ENCODE peak calls at places on chromosomes 13 and 19, in five cellular contexts. E is fibroblast of lung; J is CD8-positive, alpha-beta T cell; U is hepatocyte; Z is cardiac muscle cell. T is an unnamed sample.
A peak's percentile ranks its signal among the peaks of the same experiment; 100 is the strongest.

GRCh38 chr19:3224346-3225325 is at the start of gene CELF5:
- DNase-seq in J (peak; percentile 74), U (peak; percentile 80), Z (peak; percentile 81), E (no peak), T (no peak)

GRCh38 chr19:39951686-39952085 is 17.3 kb upstream of the FCGBP start:
- DNase-seq in J (peak; percentile 48), E (peak; percentile 23), Z (no peak), U (no peak), T (no peak)

GRCh38 chr13:76812206-76812882 is 73.9 kb downstream of the KCTD12 start:
- DNase-seq in U (peak; percentile 18), E (no peak), Z (no peak), J (no peak), T (no peak)

GRCh38 chr19:47241919-47242644 is 11.1 kb upstream of the BBC3 start:
- DNase-seq in U (no peak), J (no peak), E (peak; percentile 15), Z (no peak), T (no peak)

GRCh38 chr13:30234763-30235162 is 72.6 kb downstream of the KATNAL1 start:
- DNase-seq in J (no peak), Z (no peak), U (no peak), E (peak; percentile 43), T (peak; percentile 37)

GRCh38 chr13:43293561-43293960 is 270.2 kb downstream of the DNAJC15 start:
- DNase-seq in J (no peak), U (no peak), E (no peak), Z (no peak), T (no peak)

GRCh38 chr19:3503036-3503572 is 2.6 kb upstream of the DOHH start:
- DNase-seq in J (no peak), E (peak; percentile 45), U (no peak), Z (no peak), T (no peak)

GRCh38 chr19:53055117-53055516 is 10.6 kb downstream of the ERVV-2 start:
- DNase-seq in U (no peak), E (no peak), Z (peak; percentile 18), J (no peak), T (no peak)

GRCh38 chr19:35224681-35225604 is 3.6 kb downstream of the FAM187B start:
- DNase-seq in Z (no peak), J (peak; percentile 48), U (no peak), E (no peak), T (no peak)

GRCh38 chr13:109422163-109422562 is 364.2 kb downstream of the IRS2 start:
- DNase-seq in E (no peak), Z (no peak), J (no peak), U (no peak), T (no peak)

GRCh38 chr13:70856025-70856424 is 747.8 kb upstream of the KLHL1 start:
- DNase-seq in E (no peak), J (no peak), Z (no peak), U (no peak), T (no peak)

GRCh38 chr19:18457478-18458331 is 19.8 kb upstream of the ISYNA1 start:
- DNase-seq in Z (no peak), E (no peak), J (no peak), U (no peak), T (no peak)

GRCh38 chr19:35712910-35713845 is 4.6 kb upstream of the KMT2B start:
- DNase-seq in J (peak; percentile 62), E (no peak), U (peak; percentile 2), Z (no peak), T (no peak)

GRCh38 chr19:6238643-6239281 is 41.0 kb downstream of the MLLT1 start:
- DNase-seq in Z (no peak), U (no peak), E (peak; percentile 77), J (no peak), T (no peak)

GRCh38 chr13:26557393-26558073 is at the start of gene WASF3:
- DNase-seq in Z (peak; percentile 97), E (peak; percentile 90), J (peak; percentile 53), U (peak; percentile 97), T (peak; percentile 77)

GRCh38 chr19:30551271-30551670 is 179.1 kb downstream of the ZNF536 start:
- DNase-seq in E (no peak), J (no peak), Z (no peak), U (no peak), T (no peak)

GRCh38 chr13:28820099-28821051 is at the start of gene MTUS2:
- DNase-seq in U (peak; percentile 61), E (no peak), Z (peak; percentile 44), J (no peak), T (no peak)

GRCh38 chr13:46396341-46396740 is 9.3 kb upstream of the RUBCNL start:
- DNase-seq in U (no peak), E (no peak), J (no peak), Z (no peak), T (no peak)

GRCh38 chr19:31102674-31103073 is 246.6 kb downstream of the TSHZ3 start:
- DNase-seq in Z (no peak), E (no peak), U (no peak), J (no peak), T (no peak)

GRCh38 chr19:29741776-29742175 is 26.7 kb upstream of the C19orf12 start:
- DNase-seq in J (no peak), E (no peak), Z (no peak), U (no peak), T (no peak)

DNA sequence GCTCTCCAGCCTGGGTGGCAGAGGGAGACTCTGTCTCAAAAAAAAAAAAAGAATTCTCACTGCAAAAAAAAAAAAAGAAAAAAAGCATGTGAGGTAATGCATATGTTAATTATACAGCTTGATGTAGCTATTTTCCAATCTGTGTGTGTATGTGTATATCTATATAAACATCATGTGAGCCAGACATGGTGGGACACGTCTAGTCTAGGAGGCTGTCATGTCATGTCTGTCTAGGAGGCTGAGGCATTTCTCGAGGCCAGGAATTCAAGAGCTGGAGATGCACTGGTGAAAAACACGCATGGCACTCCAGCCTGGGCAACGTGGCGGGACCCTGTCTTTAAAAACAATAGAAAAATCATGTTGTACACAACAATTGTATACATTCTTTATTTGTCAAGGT is 6.9 kb upstream of the SBK3 start:
- DNase-seq in U (no peak), J (no peak), E (no peak), Z (no peak), T (no peak)
- H3K4me1 ChIP-seq in U (peaks cover 12% of the 10 kb centered on the region), J (no peaks in the 10 kb centered on the region), E (peaks cover 22% of the 10 kb centered on the region), Z (peaks cover 10% of the 10 kb centered on the region), T (peaks cover 48% of the 10 kb centered on the region)

GRCh38 chr19:38033658-38034150 is 126.7 kb downstream of the SIPA1L3 start:
- DNase-seq in U (no peak), E (peak; percentile 82), J (no peak), Z (no peak), T (no peak)
- H3K27ac ChIP-seq in U (no peak overlapping the region), E (no peak overlapping the region), J (no peak overlapping the region), Z (no peak overlapping the region), T (no peak overlapping the region)

GRCh38 chr19:10767726-10768125 is 49.8 kb downstream of the DNM2 start:
- DNase-seq in J (no peak), U (no peak), Z (no peak), E (no peak), T (no peak)

GRCh38 chr19:10766681-10767201 is 48.9 kb downstream of the DNM2 start:
- DNase-seq in U (no peak), Z (no peak), J (no peak), E (peak; percentile 40), T (no peak)

GRCh38 chr19:10769533-10770491 is 51.9 kb downstream of the DNM2 start:
- DNase-seq in Z (peak; percentile 91), J (no peak), U (peak; percentile 72), E (no peak), T (no peak)

GRCh38 chr19:10768369-10768768 is 50.5 kb downstream of the DNM2 start:
- DNase-seq in Z (no peak), J (no peak), U (no peak), E (no peak), T (no peak)

DNA sequence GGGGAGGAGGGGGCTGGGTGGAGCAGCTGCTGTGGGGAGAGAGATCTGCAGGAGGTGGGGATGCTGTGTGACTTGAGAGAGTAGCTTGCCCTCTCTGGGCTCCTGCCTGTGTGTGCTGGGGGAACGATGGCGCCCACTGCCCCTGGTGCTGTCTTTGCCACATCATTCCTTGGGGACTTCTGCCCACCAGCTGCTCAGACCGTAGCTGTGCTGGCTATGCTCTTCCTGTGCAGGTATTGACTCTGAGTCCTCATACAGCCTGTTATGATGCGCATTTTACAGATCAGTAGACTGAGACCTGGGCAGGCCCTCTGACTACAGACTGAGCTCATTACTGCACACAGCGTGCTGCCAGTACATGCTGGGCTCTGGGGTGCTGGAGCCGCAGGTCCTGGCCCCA is 51.1 kb downstream of the DNM2 start:
- DNase-seq in Z (no peak), E (no peak), J (no peak), U (no peak), T (no peak)
- H3K4me1 ChIP-seq in Z (peaks cover 15% of the 10 kb centered on the region), E (peaks cover 14% of the 10 kb centered on the region), J (peaks cover 8% of the 10 kb centered on the region), U (peaks cover 26% of the 10 kb centered on the region), T (no peaks in the 10 kb centered on the region)

GRCh38 chr19:43950834-43951626 is at the start of gene ZNF221:
- DNase-seq in E (peak; percentile 98), Z (peak; percentile 95), U (peak; percentile 96), J (peak; percentile 78), T (peak; percentile 94)
- H3K27ac ChIP-seq in E (peak within 1 kb of the TSS; percentile 58), Z (peak within 1 kb of the TSS; percentile 70), U (peak within 1 kb of the TSS; percentile 77), J (peak within 1 kb of the TSS; percentile 13), T (peak within 1 kb of the TSS; percentile 39)

GRCh38 chr19:45879971-45880370 is 6.0 kb downstream of the IRF2BP1 start:
- DNase-seq in Z (no peak), E (no peak), U (no peak), J (no peak), T (no peak)
- H3K4me1 ChIP-seq in Z (peaks cover 19% of the 10 kb centered on the region), E (peaks cover 4% of the 10 kb centered on the region), U (peaks cover 37% of the 10 kb centered on the region), J (peaks cover 37% of the 10 kb centered on the region), T (peaks cover 20% of the 10 kb centered on the region)

DNA sequence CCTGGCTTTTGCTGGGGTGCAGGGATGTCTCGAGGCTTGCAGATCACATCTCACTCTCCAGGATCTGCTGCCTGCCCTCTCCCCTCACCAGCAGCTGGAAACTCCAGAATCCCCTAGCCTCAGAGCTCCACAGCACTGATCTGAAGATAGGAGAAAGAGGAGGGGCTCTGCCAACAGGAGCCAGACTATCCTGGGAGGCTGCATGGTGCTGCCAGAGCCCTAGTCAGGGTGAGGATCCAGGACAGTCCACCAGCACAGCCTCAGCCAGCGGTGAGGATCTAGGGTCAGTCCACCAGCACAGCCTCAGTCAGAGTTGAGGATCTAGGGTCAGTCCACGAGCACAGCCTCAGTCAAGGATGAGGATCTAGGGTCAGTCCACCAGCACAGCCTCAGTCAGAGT is 65.2 kb downstream of the RAB20 start:
- DNase-seq in E (no peak), U (no peak), Z (no peak), J (no peak), T (no peak)
- H3K27ac ChIP-seq in E (no peak overlapping the region), U (no peak overlapping the region), Z (no peak overlapping the region), J (no peak overlapping the region), T (no peak overlapping the region)

DNA sequence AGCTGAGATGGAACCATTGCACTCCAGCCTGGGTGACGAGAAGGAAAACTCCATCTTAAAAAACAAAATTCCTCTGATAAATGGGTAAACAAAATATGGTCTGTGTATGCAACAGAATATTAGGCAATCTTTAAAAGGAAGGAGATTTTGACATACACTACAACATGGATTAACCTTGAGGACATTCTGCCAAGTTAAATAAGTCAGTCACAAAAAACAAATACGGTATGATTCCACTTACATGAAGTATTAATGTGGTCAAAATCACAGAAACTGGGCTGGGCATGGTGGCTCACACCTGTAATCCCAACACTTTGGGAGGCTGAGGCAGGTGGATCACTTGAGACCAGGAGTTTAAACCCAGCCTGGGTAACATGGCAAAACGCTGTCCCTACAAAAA is 3.0 kb upstream of the ZNF444 start:
- DNase-seq in Z (no peak), E (no peak), J (no peak), U (no peak), T (no peak)
- H3K4me1 ChIP-seq in Z (peaks cover 4% of the 10 kb centered on the region), E (no peaks in the 10 kb centered on the region), J (peaks cover 20% of the 10 kb centered on the region), U (peaks cover 17% of the 10 kb centered on the region), T (peaks cover 5% of the 10 kb centered on the region)

GRCh38 chr13:113348591-113348990 is 15.3 kb downstream of the GRTP1 start:
- DNase-seq in U (no peak), E (no peak), Z (no peak), J (no peak), T (no peak)
- H3K27ac ChIP-seq in U (no peak overlapping the region), E (no peak overlapping the region), Z (no peak overlapping the region), J (no peak overlapping the region), T (no peak overlapping the region)

T was measured in SJSA1.